ENCODE peak calls at places on chromosome 22, in seven cellular contexts. T is H1, G is mesendoderm, C is GM23338, J is fibroblast of lung, A is PC-3, Q is GM23248. I is an unnamed sample. For H3K27me3, H3K79me2 and H3K4me1, the result is how much of the 10 kb centered on the place peaks cover.

GRCh38 chr22:21758056-21758455 is 22.5 kb upstream of the YPEL1 start:
- DNase-seq in A (no peak), C (no peak), G (no peak), J (peak), Q (no peak), T (no peak), I (no peak)

GRCh38 chr22:41619979-41620645 is 731 bp downstream of the DESI1 start:
- DNase-seq in J (no peak), C (peak), Q (peak), A (peak), G (peak), T (peak), I (peak)

GRCh38 chr22:27918351-27919221 is 470 bp downstream of the PITPNB start:
- DNase-seq in T (peak), C (peak), Q (peak), A (peak), J (peak), G (peak), I (peak)

GRCh38 chr22:26417406-26417805 is 11.7 kb upstream of the ASPHD2 start:
- DNase-seq in J (no peak), C (no peak), Q (no peak), A (peak), T (no peak), G (peak), I (no peak)

GRCh38 chr22:35542157-35542971 is 1.7 kb downstream of the RASD2 start:
- DNase-seq in A (no peak), Q (no peak), T (no peak), C (no peak), G (no peak), J (no peak), I (no peak)

GRCh38 chr22:44186121-44186510 is 5.4 kb downstream of the PARVG start:
- DNase-seq in G (no peak), A (no peak), Q (no peak), J (no peak), C (no peak), T (no peak), I (no peak)

GRCh38 chr22:19253143-19253542 is 38.4 kb downstream of the CLTCL1 start:
- DNase-seq in G (no peak), C (no peak), Q (no peak), A (no peak), T (no peak), J (no peak), I (no peak)

GRCh38 chr22:19962246-19962908 is 20.8 kb upstream of the TXNRD2 start:
- DNase-seq in G (peak), J (peak), T (peak), Q (peak), A (peak), C (peak), I (peak)

GRCh38 chr22:24994070-24994763 is 41.7 kb downstream of the KIAA1671 start:
- DNase-seq in T (no peak), A (peak), C (peak), G (peak), Q (peak), J (peak), I (peak)

GRCh38 chr22:30694171-30694637 is 470 bp upstream of the OSBP2 start:
- DNase-seq in A (peak), Q (peak), J (peak), C (peak), T (peak), G (peak), I (peak)

GRCh38 chr22:23306438-23306921 is 126.2 kb downstream of the BCR start:
- DNase-seq in C (no peak), T (no peak), A (no peak), Q (peak), J (peak), G (no peak), I (peak)

GRCh38 chr22:24247564-24248344 is 2.9 kb upstream of the GGT5 start:
- DNase-seq in A (peak), Q (peak), J (peak), C (peak), T (peak), G (peak), I (peak)

GRCh38 chr22:24845036-24845918 is 39.3 kb downstream of the SGSM1 start:
- DNase-seq in J (peak), Q (peak), T (no peak), A (peak), C (no peak), G (no peak), I (peak)

GRCh38 chr22:22721681-22722309 is 77.4 kb downstream of the GGTLC2 start:
- DNase-seq in Q (peak), G (no peak), C (no peak), T (no peak), A (peak), J (peak), I (no peak)

GRCh38 chr22:41732096-41732772 is 32.9 kb downstream of the MEI1 start:
- DNase-seq in C (no peak), A (no peak), T (no peak), J (no peak), G (no peak), Q (no peak), I (no peak)

GRCh38 chr22:31083377-31083768 is 2.3 kb downstream of the SMTN start:
- DNase-seq in T (no peak), C (no peak), A (no peak), Q (no peak), J (no peak), G (no peak), I (peak)

GRCh38 chr22:38735126-38735464 is 20.7 kb downstream of the SUN2 start:
- DNase-seq in A (no peak), T (no peak), Q (no peak), G (no peak), J (no peak), C (no peak), I (peak)

GRCh38 chr22:19779011-19779421 is 18.4 kb downstream of the TBX1 start:
- DNase-seq in T (no peak), A (no peak), Q (no peak), J (no peak), C (no peak), G (no peak), I (peak)

GRCh38 chr22:24072361-24072760 is 61.3 kb downstream of the CABIN1 start:
- DNase-seq in A (no peak), J (no peak), T (no peak), G (no peak), Q (no peak), C (no peak), I (no peak)

GRCh38 chr22:38844661-38845367 is 986 bp upstream of the NPTXR start:
- DNase-seq in T (no peak), Q (no peak), G (no peak), A (no peak), C (no peak), J (peak), I (no peak)

GRCh38 chr22:38299001-38299651 is 18.1 kb downstream of the CSNK1E start:
- DNase-seq in J (no peak), Q (no peak), G (no peak), T (no peak), A (peak), C (no peak), I (no peak)

GRCh38 chr22:32204856-32205722 is at the start of gene RFPL2:
- DNase-seq in J (peak), Q (peak), A (no peak), C (peak), G (peak), T (peak), I (peak)

GRCh38 chr22:40526960-40527359 is 109.6 kb downstream of the MRTFA start:
- DNase-seq in T (no peak), J (no peak), G (no peak), A (peak), C (no peak), Q (no peak), I (no peak)

GRCh38 chr22:19657252-19658056 is 56.8 kb upstream of the SEPTIN5 start:
- DNase-seq in J (no peak), G (no peak), A (no peak), C (no peak), Q (no peak), T (peak), I (peak)

GRCh38 chr22:43305806-43306205 is 37.4 kb downstream of the SCUBE1 start:
- DNase-seq in A (no peak), G (no peak), T (no peak), Q (no peak), C (no peak), J (no peak), I (no peak)

GRCh38 chr22:27270818-27271510 is 530.6 kb downstream of the MN1 start:
- DNase-seq in C (no peak), A (no peak), J (peak), G (no peak), Q (no peak), T (no peak), I (no peak)

GRCh38 chr22:19497245-19497644 is 17.5 kb downstream of the CDC45 start:
- DNase-seq in A (peak), C (no peak), J (peak), G (no peak), T (no peak), Q (peak), I (peak)

GRCh38 chr22:32338757-32339156 is 18.9 kb upstream of the RFPL3 start:
- DNase-seq in A (no peak), C (no peak), T (no peak), J (no peak), Q (no peak), G (no peak), I (no peak)

GRCh38 chr22:47366026-47366767 is 603.7 kb downstream of the TBC1D22A start:
- DNase-seq in C (no peak), Q (no peak), T (no peak), A (no peak), J (no peak), G (no peak), I (no peak)

GRCh38 chr22:26170795-26171194 is 1.5 kb downstream of the SEZ6L start:
- DNase-seq in G (peak), A (no peak), J (no peak), C (peak), T (peak), Q (peak), I (no peak)

GRCh38 chr22:24191381-24191841 is 10.1 kb downstream of the SUSD2 start:
- DNase-seq in J (no peak), Q (no peak), C (no peak), A (no peak), G (no peak), T (peak), I (no peak)

GRCh38 chr22:37069319-37069718 is 17.8 kb downstream of the KCTD17 start:
- DNase-seq in G (no peak), T (no peak), J (no peak), A (no peak), Q (peak), C (no peak), I (no peak)

GRCh38 chr22:37070744-37071143 is 19.2 kb downstream of the KCTD17 start:
- DNase-seq in C (no peak), A (no peak), Q (no peak), J (no peak), T (no peak), G (no peak), I (no peak)

GRCh38 chr22:37070334-37070733 is 18.8 kb downstream of the KCTD17 start:
- DNase-seq in C (no peak), A (no peak), J (no peak), G (no peak), Q (no peak), T (no peak), I (no peak)

GRCh38 chr22:37069719-37070118 is 18.2 kb downstream of the KCTD17 start:
- DNase-seq in T (no peak), A (no peak), C (no peak), J (no peak), G (no peak), Q (no peak), I (no peak)

GRCh38 chr22:37068859-37069258 is 17.3 kb downstream of the KCTD17 start:
- DNase-seq in J (no peak), G (peak), C (peak), T (peak), A (no peak), Q (peak), I (no peak)
- H3K27me3 ChIP-seq in J (under half), G (under half), C (half or more), T (half or more), A (under half), Q (under half), I (under half)

DNA sequence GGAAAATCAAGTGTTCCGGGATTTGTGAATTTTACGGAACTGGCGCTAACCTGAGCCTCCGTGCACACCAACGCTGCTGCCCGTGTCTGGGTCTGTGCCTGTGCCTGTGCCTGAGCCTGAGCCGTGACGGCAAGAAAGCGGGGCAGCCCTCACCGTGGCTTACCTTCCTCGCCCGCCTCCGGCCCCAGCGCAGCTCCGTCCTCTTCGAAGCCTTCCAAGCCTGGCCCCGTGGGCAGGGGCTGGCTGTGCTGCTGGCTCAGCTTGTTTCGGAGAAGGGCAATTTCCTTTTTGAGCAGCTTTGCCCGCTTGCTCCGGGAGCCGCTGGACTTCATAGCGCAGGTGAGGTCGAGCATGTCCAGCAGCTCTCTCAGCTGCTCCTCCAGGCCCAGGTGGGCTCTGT is 33.8 kb downstream of the BRD1 start:
- DNase-seq in Q (no peak), C (no peak), T (no peak), J (no peak), G (no peak), A (no peak), I (no peak)
- H3K79me2 ChIP-seq in Q (half or more), C (half or more), T (under half), J (half or more), G (under half), A (under half), I (half or more)

DNA sequence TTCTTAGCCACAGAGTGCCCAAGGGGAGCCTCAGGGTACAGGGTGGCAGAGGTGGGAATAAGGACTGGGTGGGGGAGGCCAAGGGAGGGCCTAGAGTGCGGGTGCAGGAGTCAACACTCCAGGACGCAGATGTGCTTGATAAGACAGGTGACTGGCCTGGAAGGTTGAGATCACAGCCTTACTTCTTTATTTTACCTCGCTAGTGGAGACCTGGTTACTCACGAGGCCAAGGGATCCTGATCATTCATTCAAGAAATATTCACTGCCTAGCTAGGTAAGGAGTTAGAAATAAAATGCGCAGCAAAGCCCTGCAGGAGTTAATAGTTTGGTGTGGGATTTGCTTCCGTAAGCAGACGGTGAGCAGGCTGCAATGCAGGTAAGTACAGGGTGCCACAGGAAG is 13.2 kb upstream of the PEX26 start:
- DNase-seq in T (no peak), A (peak), J (no peak), Q (no peak), C (no peak), G (no peak), I (no peak)
- H3K4me1 ChIP-seq in T (under half), A (under half), J (under half), Q (under half), C (under half), G (under half), I (under half)

GRCh38 chr22:29074276-29074625 is 1.4 kb downstream of the KREMEN1 start:
- DNase-seq in A (no peak), J (no peak), T (no peak), C (peak), Q (peak), G (no peak), I (no peak)
- H3K27me3 ChIP-seq in A (under half), J (under half), T (half or more), C (half or more), Q (under half), G (under half), I (under half)